ENCODE peak calls at places on chromosome 6, in ten cellular contexts. M is C1 segment of cervical spinal cord, L is IMR-90, R is ureter, T is GM23248, D is AG04450, F is fibroblast of pulmonary artery, C is hypothalamus, I is HCT116, X is GM13976. B is an unnamed sample.
A peak's percentile ranks its signal among the peaks of the same experiment; 100 is the strongest.

GRCh38 chr6:136927313-136927712 is 5.2 kb downstream of the SLC35D3 start:
- DNase-seq in M (no peak), L (peak; percentile 10), R (no peak), T (no peak), D (no peak), F (peak; percentile 15), C (no peak), I (peak; percentile 7), X (peak; percentile 61), B (peak; percentile 89)

GRCh38 chr6:39819226-39819625 is 27.1 kb downstream of the DAAM2 start:
- DNase-seq in M (no peak), L (peak; percentile 37), R (no peak), T (peak; percentile 63), D (no peak), F (no peak), C (no peak), I (no peak), X (no peak), B (no peak)

GRCh38 chr6:27791182-27791939 is 120.8 kb downstream of the OR2B2 start:
- DNase-seq in M (peak; percentile 27), L (peak; percentile 87), R (peak; percentile 67), T (peak; percentile 81), D (no peak), F (peak; percentile 85), C (peak; percentile 57), I (peak; percentile 75), X (peak; percentile 55), B (no peak)

GRCh38 chr6:125421853-125422252 is 120.1 kb upstream of the HDDC2 start:
- DNase-seq in M (peak; percentile 3), L (no peak), R (no peak), T (peak; percentile 32), D (no peak), F (peak; percentile 31), C (peak; percentile 56), I (no peak), X (no peak), B (no peak)

GRCh38 chr6:170140129-170140528 is 150.7 kb downstream of the DLL1 start:
- DNase-seq in M (no peak), L (no peak), R (peak; percentile 14), T (no peak), D (no peak), F (no peak), C (no peak), I (no peak), X (no peak), B (no peak)

GRCh38 chr6:20447157-20447556 is 45.5 kb downstream of the E2F3 start:
- DNase-seq in M (no peak), L (peak; percentile 5), R (no peak), T (no peak), D (no peak), F (no peak), C (no peak), I (no peak), X (no peak), B (no peak)

GRCh38 chr6:90175627-90176538 is 120.8 kb downstream of the BACH2 start:
- DNase-seq in M (no peak), L (no peak), R (peak; percentile 70), T (no peak), D (no peak), F (no peak), C (no peak), I (no peak), X (no peak), B (no peak)

GRCh38 chr6:74899416-74899815 is 306.4 kb downstream of the COL12A1 start:
- DNase-seq in M (no peak), L (peak; percentile 64), R (no peak), T (peak; percentile 41), D (no peak), F (peak; percentile 76), C (no peak), I (no peak), X (no peak), B (no peak)

GRCh38 chr6:35757461-35758123 is 18.8 kb upstream of the CLPSL2 start:
- DNase-seq in M (no peak), L (peak; percentile 28), R (no peak), T (peak; percentile 40), D (no peak), F (peak; percentile 70), C (no peak), I (peak; percentile 71), X (peak; percentile 68), B (no peak)

GRCh38 chr6:90403489-90404381 is 107.1 kb upstream of the BACH2 start:
- DNase-seq in M (no peak), L (peak; percentile 90), R (no peak), T (peak; percentile 15), D (peak; percentile 71), F (peak; percentile 77), C (no peak), I (no peak), X (no peak), B (no peak)

GRCh38 chr6:42928748-42929087 is 562 bp upstream of the CNPY3 start:
- DNase-seq in M (no peak), L (no peak), R (no peak), T (no peak), D (no peak), F (no peak), C (no peak), I (no peak), X (no peak), B (no peak)

GRCh38 chr6:53469163-53469562 is 75.7 kb downstream of the GCLC start:
- DNase-seq in M (no peak), L (no peak), R (no peak), T (no peak), D (no peak), F (no peak), C (no peak), I (no peak), X (no peak), B (no peak)

GRCh38 chr6:118324081-118324480 is 224.0 kb upstream of the PLN start:
- DNase-seq in M (no peak), L (no peak), R (no peak), T (no peak), D (no peak), F (no peak), C (no peak), I (no peak), X (no peak), B (no peak)

GRCh38 chr6:12148317-12148801 is 136.2 kb downstream of the HIVEP1 start:
- DNase-seq in M (no peak), L (peak; percentile 80), R (no peak), T (peak; percentile 67), D (no peak), F (peak; percentile 42), C (no peak), I (no peak), X (no peak), B (no peak)

GRCh38 chr6:18533793-18534192 is 146.6 kb downstream of the RNF144B start:
- DNase-seq in M (no peak), L (no peak), R (no peak), T (no peak), D (no peak), F (no peak), C (no peak), I (no peak), X (no peak), B (no peak)

GRCh38 chr6:18121580-18122127 is 823 bp downstream of the NHLRC1 start:
- DNase-seq in M (no peak), L (no peak), R (no peak), T (no peak), D (no peak), F (no peak), C (no peak), I (no peak), X (peak; percentile 30), B (no peak)

GRCh38 chr6:135535989-135536414 is 38.5 kb upstream of the AHI1 start:
- DNase-seq in M (peak; percentile 9), L (peak; percentile 98), R (no peak), T (peak; percentile 88), D (peak; percentile 94), F (peak; percentile 94), C (no peak), I (peak; percentile 31), X (peak; percentile 24), B (no peak)

GRCh38 chr6:134007077-134007476 is 45.3 kb downstream of the SLC2A12 start:
- DNase-seq in M (no peak), L (no peak), R (peak; percentile 47), T (no peak), D (no peak), F (no peak), C (no peak), I (no peak), X (no peak), B (no peak)

GRCh38 chr6:113630738-113631535 is 226.2 kb upstream of the MARCKS start:
- DNase-seq in M (no peak), L (peak; percentile 86), R (no peak), T (peak; percentile 82), D (no peak), F (peak; percentile 85), C (no peak), I (no peak), X (no peak), B (no peak)

GRCh38 chr6:136729832-136730231 is 62.4 kb downstream of the MAP3K5 start:
- DNase-seq in M (no peak), L (no peak), R (no peak), T (no peak), D (no peak), F (no peak), C (no peak), I (no peak), X (no peak), B (no peak)

GRCh38 chr6:166008441-166009369 is 158.9 kb downstream of the TBXT start:
- DNase-seq in M (no peak), L (peak; percentile 88), R (no peak), T (peak; percentile 82), D (no peak), F (peak; percentile 85), C (no peak), I (no peak), X (no peak), B (peak; percentile 89)

GRCh38 chr6:48550607-48551006 is 439.6 kb upstream of the PTCHD4 start:
- DNase-seq in M (no peak), L (no peak), R (no peak), T (no peak), D (no peak), F (no peak), C (no peak), I (no peak), X (no peak), B (no peak)

GRCh38 chr6:13573669-13574110 is 711 bp upstream of the SIRT5 start:
- DNase-seq in M (no peak), L (peak; percentile 46), R (peak; percentile 51), T (peak; percentile 81), D (no peak), F (peak; percentile 33), C (no peak), I (peak; percentile 18), X (no peak), B (no peak)

GRCh38 chr6:29628419-29629281 is 4.3 kb downstream of the GABBR1 start:
- DNase-seq in M (no peak), L (peak; percentile 73), R (peak; percentile 78), T (peak; percentile 90), D (peak; percentile 26), F (peak; percentile 79), C (peak; percentile 74), I (no peak), X (peak; percentile 84), B (no peak)

GRCh38 chr6:125812394-125813231 is 21.9 kb downstream of the NCOA7 start:
- DNase-seq in M (no peak), L (peak; percentile 98), R (no peak), T (peak; percentile 92), D (peak; percentile 89), F (peak; percentile 98), C (no peak), I (no peak), X (no peak), B (no peak)

GRCh38 chr6:25122001-25122400 is 157.2 kb upstream of the CARMIL1 start:
- DNase-seq in M (no peak), L (peak; percentile 6), R (no peak), T (peak; percentile 54), D (no peak), F (peak; percentile 67), C (no peak), I (no peak), X (no peak), B (no peak)

GRCh38 chr6:147117009-147117408 is 87.2 kb upstream of the STXBP5 start:
- DNase-seq in M (no peak), L (no peak), R (no peak), T (no peak), D (no peak), F (no peak), C (no peak), I (no peak), X (no peak), B (no peak)

GRCh38 chr6:3457710-3458605 is 1.1 kb upstream of the SLC22A23 start:
- DNase-seq in M (no peak), L (no peak), R (no peak), T (peak; percentile 27), D (no peak), F (no peak), C (no peak), I (peak; percentile 42), X (no peak), B (no peak)